ENCODE peak calls at places on chromosomes 7 and 10, in nine cellular contexts. T is hepatocyte, S is right cardiac atrium, A is Peyer's patch, X is endodermal cell, L is AG04450, E is GM23248, K is gastrocnemius medialis, N is left ventricle myocardium inferior. Y is an unnamed sample.
A peak's percentile ranks its signal among the peaks of the same experiment; 100 is the strongest.

GRCh38 chr7:12436896-12437535 is 33.4 kb upstream of the VWDE start:
- DNase-seq in T (peak; percentile 42), S (peak; percentile 42), A (no peak), X (peak; percentile 75), L (no peak), E (peak; percentile 81), K (no peak), N (no peak), Y (peak; percentile 2)

GRCh38 chr7:29502133-29502532 is 61.5 kb upstream of the PRR15 start:
- DNase-seq in T (no peak), S (no peak), A (no peak), X (no peak), L (no peak), E (no peak), K (no peak), N (no peak), Y (no peak)

GRCh38 chr10:408223-408622 is 273.0 kb downstream of the ZMYND11 start:
- DNase-seq in T (peak; percentile 20), S (no peak), A (no peak), X (no peak), L (no peak), E (no peak), K (no peak), N (no peak), Y (no peak)

GRCh38 chr10:73781548-73781878 is 335 bp upstream of the CHCHD1 start:
- DNase-seq in T (no peak), S (no peak), A (no peak), X (no peak), L (no peak), E (no peak), K (no peak), N (no peak), Y (no peak)

GRCh38 chr10:29495366-29495765 is 139.4 kb downstream of the SVIL start:
- DNase-seq in T (no peak), S (no peak), A (no peak), X (no peak), L (no peak), E (no peak), K (no peak), N (no peak), Y (no peak)

GRCh38 chr7:4612939-4613841 is 68.9 kb upstream of the FOXK1 start:
- DNase-seq in T (no peak), S (peak; percentile 65), A (no peak), X (peak; percentile 80), L (no peak), E (peak; percentile 64), K (no peak), N (no peak), Y (no peak)

GRCh38 chr7:116776046-116776445 is 86.3 kb upstream of the CAPZA2 start:
- DNase-seq in T (no peak), S (no peak), A (no peak), X (no peak), L (no peak), E (no peak), K (no peak), N (no peak), Y (no peak)

GRCh38 chr10:7853892-7854289 is 35.6 kb downstream of the TAF3 start:
- DNase-seq in T (no peak), S (no peak), A (no peak), X (no peak), L (no peak), E (no peak), K (no peak), N (no peak), Y (no peak)

GRCh38 chr10:95266674-95267095 is 24.1 kb downstream of the PDLIM1 start:
- DNase-seq in T (peak; percentile 85), S (no peak), A (no peak), X (no peak), L (no peak), E (peak; percentile 94), K (no peak), N (no peak), Y (no peak)

GRCh38 chr7:70042533-70042932 is 444.3 kb downstream of the AUTS2 start:
- DNase-seq in T (peak; percentile 44), S (no peak), A (no peak), X (no peak), L (no peak), E (peak; percentile 59), K (no peak), N (no peak), Y (no peak)

GRCh38 chr7:13050703-13051102 is 363.3 kb downstream of the ARL4A start:
- DNase-seq in T (no peak), S (no peak), A (no peak), X (no peak), L (peak; percentile 61), E (peak; percentile 85), K (no peak), N (no peak), Y (no peak)

GRCh38 chr7:67625257-67625713 is 628.7 kb downstream of the TYW1 start:
- DNase-seq in T (peak; percentile 92), S (peak; percentile 92), A (peak; percentile 20), X (peak; percentile 96), L (no peak), E (peak; percentile 80), K (peak; percentile 20), N (peak; percentile 79), Y (peak; percentile 72)

GRCh38 chr7:131626643-131627042 is 70.2 kb upstream of the PODXL start:
- DNase-seq in T (no peak), S (no peak), A (no peak), X (peak; percentile 43), L (no peak), E (no peak), K (no peak), N (no peak), Y (no peak)

GRCh38 chr10:4498763-4499251 is 327.2 kb upstream of the AKR1E2 start:
- DNase-seq in T (peak; percentile 67), S (no peak), A (no peak), X (no peak), L (peak; percentile 75), E (peak; percentile 95), K (peak; percentile 11), N (no peak), Y (no peak)

GRCh38 chr10:51524041-51524440 is 175.4 kb downstream of the CSTF2T start:
- DNase-seq in T (no peak), S (no peak), A (no peak), X (no peak), L (peak; percentile 11), E (peak; percentile 73), K (no peak), N (no peak), Y (no peak)

GRCh38 chr10:103147645-103148044 is 45.4 kb downstream of the NT5C2 start:
- DNase-seq in T (no peak), S (no peak), A (no peak), X (no peak), L (no peak), E (no peak), K (no peak), N (no peak), Y (no peak)

GRCh38 chr10:103141950-103142349 is 51.1 kb downstream of the NT5C2 start:
- DNase-seq in T (no peak), S (no peak), A (no peak), X (no peak), L (no peak), E (no peak), K (no peak), N (no peak), Y (no peak)

GRCh38 chr10:103144086-103144485 is 49.0 kb downstream of the NT5C2 start:
- DNase-seq in T (no peak), S (no peak), A (no peak), X (no peak), L (no peak), E (no peak), K (no peak), N (no peak), Y (no peak)

GRCh38 chr10:103145046-103145445 is 48.0 kb downstream of the NT5C2 start:
- DNase-seq in T (no peak), S (no peak), A (no peak), X (no peak), L (peak; percentile 60), E (peak; percentile 69), K (no peak), N (no peak), Y (no peak)

GRCh38 chr10:103145860-103146466 is 47.1 kb downstream of the NT5C2 start:
- DNase-seq in T (peak; percentile 77), S (peak; percentile 83), A (no peak), X (no peak), L (peak; percentile 67), E (peak; percentile 84), K (peak; percentile 86), N (peak; percentile 50), Y (no peak)
- H3K27ac ChIP-seq in T (peak overlapping the region; percentile 17), S (no peak overlapping the region), A (no peak overlapping the region), X (no peak overlapping the region), L (peak overlapping the region; percentile 11), E (peak overlapping the region; percentile 75), K (peak overlapping the region; percentile 84), N (peak overlapping the region; percentile 83), Y (no peak overlapping the region)

DNA sequence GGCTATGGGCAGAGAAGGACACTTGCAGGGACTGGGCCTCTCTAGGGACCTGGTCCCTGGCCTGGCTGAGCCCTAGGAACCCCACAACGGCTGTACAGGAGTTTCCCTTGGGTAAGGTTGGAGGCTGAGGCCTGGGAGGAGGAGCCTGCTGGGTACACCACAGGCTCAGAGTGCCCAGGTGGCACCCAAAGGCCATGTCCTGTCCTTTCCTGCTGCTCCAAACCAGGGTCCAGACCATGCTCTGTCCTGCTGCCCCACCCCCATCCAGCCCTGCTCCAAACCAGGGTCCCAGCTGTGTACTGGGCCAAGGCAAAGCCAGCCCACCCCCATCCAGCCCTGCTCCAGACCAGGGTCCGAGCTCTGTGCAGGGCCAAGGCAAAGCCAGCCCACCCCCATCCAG is 35.3 kb upstream of the ZNF488 start:
- DNase-seq in T (no peak), S (no peak), A (no peak), X (no peak), L (no peak), E (no peak), K (no peak), N (no peak), Y (no peak)
- H3K27ac ChIP-seq in T (no peak overlapping the region), S (no peak overlapping the region), A (no peak overlapping the region), X (no peak overlapping the region), L (no peak overlapping the region), E (no peak overlapping the region), K (no peak overlapping the region), N (no peak overlapping the region), Y (no peak overlapping the region)

GRCh38 chr7:92275327-92275726 is 29.6 kb downstream of the ANKIB1 start:
- DNase-seq in T (no peak), S (no peak), A (no peak), X (no peak), L (no peak), E (no peak), K (no peak), N (no peak), Y (no peak)
- H3K27ac ChIP-seq in T (no peak overlapping the region), S (no peak overlapping the region), A (no peak overlapping the region), X (no peak overlapping the region), L (no peak overlapping the region), E (no peak overlapping the region), K (no peak overlapping the region), N (no peak overlapping the region), Y (no peak overlapping the region)

DNA sequence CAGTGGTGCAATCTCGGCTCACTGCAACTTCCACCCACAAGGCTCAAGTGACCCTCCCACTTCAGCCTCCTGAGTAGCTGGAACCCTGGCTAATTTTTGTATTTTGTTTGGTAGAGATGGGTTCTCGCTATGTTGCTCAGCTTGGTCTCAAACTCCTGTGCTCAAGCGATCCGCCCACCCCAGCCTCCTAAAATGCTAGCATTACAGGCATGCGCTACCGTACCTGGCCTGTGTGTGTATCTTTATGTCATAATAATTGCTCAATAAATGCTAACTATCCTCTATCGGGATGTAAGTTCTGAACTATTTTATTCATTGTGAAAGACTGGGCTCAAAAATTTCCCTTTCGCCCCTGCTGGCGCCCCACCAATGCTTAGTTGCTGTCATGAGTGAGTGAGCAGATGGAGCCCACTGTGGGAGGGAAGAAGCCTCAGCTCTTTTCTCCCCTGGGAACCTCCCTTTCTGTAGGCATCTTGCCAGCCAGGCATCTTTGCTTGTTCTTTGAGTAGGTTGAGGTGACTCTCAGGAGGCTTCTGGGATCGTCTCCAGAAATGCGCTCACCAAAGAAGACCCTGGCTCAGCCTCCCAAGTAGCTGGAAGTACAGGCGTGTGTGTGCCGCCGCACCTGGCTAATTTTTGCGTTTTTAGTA is 38.3 kb downstream of the CAMK1D start:
- DNase-seq in T (no peak), S (no peak), A (no peak), X (no peak), L (no peak), E (no peak), K (no peak), N (no peak), Y (no peak)
- H3K27ac ChIP-seq in T (no peak overlapping the region), S (no peak overlapping the region), A (no peak overlapping the region), X (no peak overlapping the region), L (no peak overlapping the region), E (no peak overlapping the region), K (no peak overlapping the region), N (no peak overlapping the region), Y (no peak overlapping the region)

Y was measured in substantia nigra.